ENCODE peak calls at places on chromosomes 13 and 19, in nine cellular contexts. One of them, this sample, is unnamed. For H3K4me1, the result is how much of the 10 kb centered on the place peaks cover.

GRCh38 chr19:34172661-34173144 is 399 bp downstream of the LSM14A start:
- DNase-seq in SK-N-SH: peak
- DNase-seq in neural progenitor cell: peak
- DNase-seq in mammary epithelial cell: no peak
- DNase-seq in neuronal stem cell: no peak
- DNase-seq in PC-3: no peak
- DNase-seq in astrocyte: no peak
- DNase-seq in colonic mucosa: no peak
- DNase-seq in fibroblast of lung: no peak
- DNase-seq in this sample: peak

GRCh38 chr19:5261151-5261890 is 79.3 kb downstream of the PTPRS start:
- DNase-seq in neuronal stem cell: no peak
- DNase-seq in colonic mucosa: no peak
- DNase-seq in fibroblast of lung: no peak
- DNase-seq in astrocyte: no peak
- DNase-seq in mammary epithelial cell: peak
- DNase-seq in SK-N-SH: no peak
- DNase-seq in neural progenitor cell: no peak
- DNase-seq in PC-3: peak
- DNase-seq in this sample: no peak

GRCh38 chr13:80458546-80458945 is 117.6 kb upstream of the SPRY2 start:
- DNase-seq in fibroblast of lung: no peak
- DNase-seq in neural progenitor cell: no peak
- DNase-seq in SK-N-SH: no peak
- DNase-seq in mammary epithelial cell: no peak
- DNase-seq in astrocyte: no peak
- DNase-seq in neuronal stem cell: no peak
- DNase-seq in colonic mucosa: no peak
- DNase-seq in PC-3: no peak
- DNase-seq in this sample: no peak

GRCh38 chr19:57613941-57614743 is at the start of gene ZNF134:
- DNase-seq in mammary epithelial cell: peak
- DNase-seq in colonic mucosa: peak
- DNase-seq in SK-N-SH: peak
- DNase-seq in neural progenitor cell: peak
- DNase-seq in astrocyte: peak
- DNase-seq in fibroblast of lung: peak
- DNase-seq in PC-3: peak
- DNase-seq in neuronal stem cell: peak
- DNase-seq in this sample: peak

GRCh38 chr13:102555914-102556553 is 40.8 kb upstream of the TPP2 start:
- DNase-seq in astrocyte: peak
- DNase-seq in neuronal stem cell: peak
- DNase-seq in neural progenitor cell: peak
- DNase-seq in PC-3: peak
- DNase-seq in SK-N-SH: peak
- DNase-seq in fibroblast of lung: peak
- DNase-seq in colonic mucosa: no peak
- DNase-seq in mammary epithelial cell: peak
- DNase-seq in this sample: peak

GRCh38 chr19:49436381-49437017 is 4.8 kb downstream of the SLC17A7 start:
- DNase-seq in neural progenitor cell: peak
- DNase-seq in fibroblast of lung: no peak
- DNase-seq in neuronal stem cell: no peak
- DNase-seq in mammary epithelial cell: no peak
- DNase-seq in SK-N-SH: peak
- DNase-seq in colonic mucosa: peak
- DNase-seq in astrocyte: no peak
- DNase-seq in PC-3: no peak
- DNase-seq in this sample: no peak

GRCh38 chr13:26983533-26984315 is 187.9 kb downstream of the USP12 start:
- DNase-seq in mammary epithelial cell: no peak
- DNase-seq in PC-3: no peak
- DNase-seq in colonic mucosa: no peak
- DNase-seq in neuronal stem cell: no peak
- DNase-seq in neural progenitor cell: no peak
- DNase-seq in fibroblast of lung: no peak
- DNase-seq in astrocyte: peak
- DNase-seq in SK-N-SH: no peak
- DNase-seq in this sample: no peak

GRCh38 chr13:102286326-102286725 is 115.5 kb downstream of the FGF14 start:
- DNase-seq in astrocyte: peak
- DNase-seq in neural progenitor cell: no peak
- DNase-seq in neuronal stem cell: no peak
- DNase-seq in fibroblast of lung: peak
- DNase-seq in mammary epithelial cell: peak
- DNase-seq in colonic mucosa: no peak
- DNase-seq in PC-3: peak
- DNase-seq in SK-N-SH: no peak
- DNase-seq in this sample: peak

GRCh38 chr19:2856457-2857055 is 10.6 kb upstream of the ZNF556 start:
- DNase-seq in neural progenitor cell: no peak
- DNase-seq in colonic mucosa: no peak
- DNase-seq in SK-N-SH: no peak
- DNase-seq in neuronal stem cell: no peak
- DNase-seq in astrocyte: no peak
- DNase-seq in PC-3: no peak
- DNase-seq in mammary epithelial cell: no peak
- DNase-seq in fibroblast of lung: no peak
- DNase-seq in this sample: no peak

GRCh38 chr19:48970923-48971395 is 5.8 kb downstream of the FTL start:
- DNase-seq in PC-3: peak
- DNase-seq in mammary epithelial cell: no peak
- DNase-seq in fibroblast of lung: peak
- DNase-seq in astrocyte: no peak
- DNase-seq in neural progenitor cell: peak
- DNase-seq in neuronal stem cell: peak
- DNase-seq in SK-N-SH: peak
- DNase-seq in colonic mucosa: peak
- DNase-seq in this sample: peak

GRCh38 chr19:45354443-45354842 is 13.9 kb downstream of the KLC3 start:
- DNase-seq in neural progenitor cell: no peak
- DNase-seq in SK-N-SH: no peak
- DNase-seq in PC-3: no peak
- DNase-seq in fibroblast of lung: no peak
- DNase-seq in colonic mucosa: no peak
- DNase-seq in astrocyte: no peak
- DNase-seq in neuronal stem cell: no peak
- DNase-seq in mammary epithelial cell: no peak
- DNase-seq in this sample: no peak

GRCh38 chr13:91123456-91124127 is 223.9 kb upstream of the MIR17HG start:
- DNase-seq in SK-N-SH: no peak
- DNase-seq in astrocyte: peak
- DNase-seq in neural progenitor cell: no peak
- DNase-seq in neuronal stem cell: no peak
- DNase-seq in fibroblast of lung: no peak
- DNase-seq in PC-3: no peak
- DNase-seq in colonic mucosa: no peak
- DNase-seq in mammary epithelial cell: no peak
- DNase-seq in this sample: no peak

GRCh38 chr13:20359335-20359734 is 127.2 kb upstream of the GJB6 start:
- DNase-seq in neuronal stem cell: no peak
- DNase-seq in fibroblast of lung: peak
- DNase-seq in astrocyte: peak
- DNase-seq in neural progenitor cell: no peak
- DNase-seq in mammary epithelial cell: peak
- DNase-seq in PC-3: peak
- DNase-seq in SK-N-SH: no peak
- DNase-seq in colonic mucosa: no peak
- DNase-seq in this sample: peak

GRCh38 chr19:51418707-51419106 is 1.3 kb upstream of the SIGLEC10 start:
- DNase-seq in astrocyte: no peak
- DNase-seq in colonic mucosa: no peak
- DNase-seq in SK-N-SH: no peak
- DNase-seq in neural progenitor cell: no peak
- DNase-seq in neuronal stem cell: no peak
- DNase-seq in PC-3: no peak
- DNase-seq in fibroblast of lung: no peak
- DNase-seq in mammary epithelial cell: no peak
- DNase-seq in this sample: no peak

GRCh38 chr13:97446448-97446847 is 12.5 kb downstream of the RAP2A start:
- DNase-seq in neural progenitor cell: no peak
- DNase-seq in SK-N-SH: no peak
- DNase-seq in PC-3: no peak
- DNase-seq in astrocyte: no peak
- DNase-seq in colonic mucosa: no peak
- DNase-seq in mammary epithelial cell: no peak
- DNase-seq in fibroblast of lung: no peak
- DNase-seq in neuronal stem cell: no peak
- DNase-seq in this sample: no peak

GRCh38 chr19:11494634-11495285 is 10.9 kb downstream of the ZNF653 start:
- DNase-seq in SK-N-SH: peak
- DNase-seq in PC-3: no peak
- DNase-seq in neuronal stem cell: no peak
- DNase-seq in neural progenitor cell: no peak
- DNase-seq in fibroblast of lung: no peak
- DNase-seq in colonic mucosa: no peak
- DNase-seq in astrocyte: no peak
- DNase-seq in mammary epithelial cell: no peak
- DNase-seq in this sample: no peak
- H3K4me1 ChIP-seq in SK-N-SH: under half
- H3K4me1 ChIP-seq in PC-3: under half
- H3K4me1 ChIP-seq in neuronal stem cell: under half
- H3K4me1 ChIP-seq in neural progenitor cell: under half
- H3K4me1 ChIP-seq in fibroblast of lung: under half
- H3K4me1 ChIP-seq in colonic mucosa: under half
- H3K4me1 ChIP-seq in astrocyte: under half
- H3K4me1 ChIP-seq in mammary epithelial cell: under half
- H3K4me1 ChIP-seq in this sample: under half

DNA sequence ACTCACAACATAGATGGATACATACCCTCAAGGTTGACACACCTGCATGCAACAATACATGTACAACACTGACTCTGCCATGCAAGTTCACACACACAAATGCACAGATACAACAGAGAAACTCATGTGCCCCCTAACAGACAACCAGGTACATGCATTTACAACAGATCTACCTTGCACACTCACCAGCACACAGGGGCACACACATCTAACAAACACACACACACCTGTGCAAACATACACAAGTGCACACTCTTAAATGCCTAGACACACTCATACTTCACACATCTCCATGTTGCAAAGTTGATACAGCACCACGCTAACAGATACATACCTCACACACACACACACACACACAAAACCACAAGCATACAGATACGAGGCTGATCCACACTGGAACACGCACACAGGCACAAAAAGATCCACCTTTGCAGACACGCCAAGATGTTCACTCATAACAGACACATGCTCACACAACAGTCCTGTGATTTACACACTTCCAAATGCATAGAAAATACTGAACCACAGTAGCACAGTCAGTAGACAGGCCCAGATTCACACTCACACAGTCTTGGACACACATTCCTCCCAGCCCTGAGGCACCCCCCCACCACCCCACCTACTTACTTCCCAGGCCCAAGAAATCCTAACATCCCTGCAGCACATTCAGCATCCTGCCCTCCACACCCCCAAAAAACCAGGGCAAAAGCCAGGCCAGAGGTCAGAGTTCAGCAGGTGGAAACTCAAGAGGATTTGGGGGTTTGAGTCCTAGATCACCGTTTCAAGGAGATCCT is 1.4 kb downstream of the LRFN1 start:
- DNase-seq in fibroblast of lung: no peak
- DNase-seq in mammary epithelial cell: no peak
- DNase-seq in astrocyte: no peak
- DNase-seq in colonic mucosa: no peak
- DNase-seq in SK-N-SH: no peak
- DNase-seq in neuronal stem cell: no peak
- DNase-seq in PC-3: no peak
- DNase-seq in neural progenitor cell: no peak
- DNase-seq in this sample: no peak
- H3K9ac ChIP-seq in fibroblast of lung: no peak
- H3K9ac ChIP-seq in mammary epithelial cell: no peak
- H3K9ac ChIP-seq in astrocyte: no peak
- H3K9ac ChIP-seq in colonic mucosa: no peak
- H3K9ac ChIP-seq in SK-N-SH: no peak
- H3K9ac ChIP-seq in neuronal stem cell: peak
- H3K9ac ChIP-seq in PC-3: no peak
- H3K9ac ChIP-seq in neural progenitor cell: no peak
- H3K9ac ChIP-seq in this sample: no peak

GRCh38 chr13:51057931-51058330 is 53.1 kb downstream of the C13orf42 start:
- DNase-seq in mammary epithelial cell: no peak
- DNase-seq in SK-N-SH: no peak
- DNase-seq in fibroblast of lung: no peak
- DNase-seq in PC-3: no peak
- DNase-seq in astrocyte: no peak
- DNase-seq in neural progenitor cell: no peak
- DNase-seq in neuronal stem cell: no peak
- DNase-seq in colonic mucosa: no peak
- DNase-seq in this sample: peak

GRCh38 chr13:51058461-51059167 is 52.5 kb downstream of the C13orf42 start:
- DNase-seq in colonic mucosa: no peak
- DNase-seq in astrocyte: no peak
- DNase-seq in neuronal stem cell: peak
- DNase-seq in SK-N-SH: peak
- DNase-seq in mammary epithelial cell: no peak
- DNase-seq in fibroblast of lung: no peak
- DNase-seq in neural progenitor cell: peak
- DNase-seq in PC-3: no peak
- DNase-seq in this sample: no peak

DNA sequence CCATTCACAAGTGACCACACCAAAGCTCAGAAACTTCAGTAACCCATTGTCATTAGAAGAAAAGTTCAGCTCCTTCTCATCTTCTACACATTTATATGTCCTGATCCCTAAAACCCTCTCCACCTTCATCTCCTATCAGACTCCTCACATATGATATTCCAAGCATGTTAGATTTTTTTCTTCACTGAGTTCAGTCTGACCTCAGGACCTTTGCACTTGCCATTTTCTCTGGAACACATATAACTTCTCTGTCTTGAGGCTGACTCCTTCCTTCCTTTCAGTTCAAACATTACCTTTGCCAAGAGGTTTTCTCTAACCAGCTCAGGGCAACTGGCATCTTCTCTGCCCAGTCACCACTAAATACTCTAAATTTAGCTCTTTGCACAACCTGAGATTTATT is 54.1 kb downstream of the C13orf42 start:
- DNase-seq in fibroblast of lung: no peak
- DNase-seq in SK-N-SH: no peak
- DNase-seq in mammary epithelial cell: no peak
- DNase-seq in PC-3: no peak
- DNase-seq in neural progenitor cell: no peak
- DNase-seq in astrocyte: no peak
- DNase-seq in neuronal stem cell: no peak
- DNase-seq in colonic mucosa: no peak
- DNase-seq in this sample: no peak
- H3K4me1 ChIP-seq in fibroblast of lung: under half
- H3K4me1 ChIP-seq in SK-N-SH: under half
- H3K4me1 ChIP-seq in mammary epithelial cell: under half
- H3K4me1 ChIP-seq in PC-3: under half
- H3K4me1 ChIP-seq in neural progenitor cell: under half
- H3K4me1 ChIP-seq in astrocyte: under half
- H3K4me1 ChIP-seq in neuronal stem cell: under half
- H3K4me1 ChIP-seq in colonic mucosa: under half
- H3K4me1 ChIP-seq in this sample: under half

GRCh38 chr19:42284066-42284501 is 15.0 kb downstream of the CIC start:
- DNase-seq in PC-3: no peak
- DNase-seq in fibroblast of lung: peak
- DNase-seq in colonic mucosa: peak
- DNase-seq in neuronal stem cell: peak
- DNase-seq in mammary epithelial cell: peak
- DNase-seq in SK-N-SH: peak
- DNase-seq in neural progenitor cell: peak
- DNase-seq in astrocyte: peak
- DNase-seq in this sample: peak
- H3K9ac ChIP-seq in PC-3: no peak
- H3K9ac ChIP-seq in fibroblast of lung: peak
- H3K9ac ChIP-seq in colonic mucosa: peak
- H3K9ac ChIP-seq in neuronal stem cell: peak
- H3K9ac ChIP-seq in mammary epithelial cell: no peak
- H3K9ac ChIP-seq in SK-N-SH: no peak
- H3K9ac ChIP-seq in neural progenitor cell: no peak
- H3K9ac ChIP-seq in astrocyte: peak
- H3K9ac ChIP-seq in this sample: peak

This sample was measured in adipocyte.